ENCODE peak calls at places on chromosomes 13 and 19, in four cellular contexts. One of them, this sample, is unnamed. For H3K36me3, the result is how much of the 10 kb centered on the place peaks cover.

GRCh38 chr13:111390522-111391270 is 70.3 kb downstream of the TEX29 start:
- DNase-seq in tibial nerve: no peak
- DNase-seq in lung: no peak
- DNase-seq in lower lobe of right lung: no peak
- DNase-seq in this sample: no peak

GRCh38 chr13:93476175-93476574 is 249.6 kb downstream of the GPC6 start:
- DNase-seq in lower lobe of right lung: no peak
- DNase-seq in lung: no peak
- DNase-seq in tibial nerve: no peak
- DNase-seq in this sample: no peak

GRCh38 chr19:36686365-36687213 is 823 bp upstream of the ZNF567 start:
- DNase-seq in lung: no peak
- DNase-seq in lower lobe of right lung: peak
- DNase-seq in tibial nerve: no peak
- DNase-seq in this sample: peak

GRCh38 chr13:62627226-62627625 is 1211.6 kb upstream of the PCDH20 start:
- DNase-seq in lung: no peak
- DNase-seq in tibial nerve: no peak
- DNase-seq in lower lobe of right lung: no peak
- DNase-seq in this sample: no peak

GRCh38 chr13:110109910-110110309 is 197.0 kb downstream of the COL4A1 start:
- DNase-seq in lower lobe of right lung: no peak
- DNase-seq in lung: peak
- DNase-seq in tibial nerve: no peak
- DNase-seq in this sample: peak

GRCh38 chr13:39186205-39186880 is 148.1 kb downstream of the NHLRC3 start:
- DNase-seq in lung: no peak
- DNase-seq in tibial nerve: peak
- DNase-seq in lower lobe of right lung: no peak
- DNase-seq in this sample: no peak

GRCh38 chr13:110942248-110942981 is 27.5 kb upstream of the ANKRD10 start:
- DNase-seq in tibial nerve: no peak
- DNase-seq in lung: no peak
- DNase-seq in lower lobe of right lung: no peak
- DNase-seq in this sample: no peak

GRCh38 chr13:61531383-61532065 is 115.9 kb upstream of the PCDH20 start:
- DNase-seq in lung: no peak
- DNase-seq in lower lobe of right lung: no peak
- DNase-seq in tibial nerve: no peak
- DNase-seq in this sample: no peak

GRCh38 chr19:51166846-51167490 is 24.9 kb downstream of the SIGLEC7 start:
- DNase-seq in lower lobe of right lung: peak
- DNase-seq in tibial nerve: peak
- DNase-seq in lung: peak
- DNase-seq in this sample: no peak

GRCh38 chr13:38844581-38844980 is 146.1 kb downstream of the STOML3 start:
- DNase-seq in lung: no peak
- DNase-seq in lower lobe of right lung: no peak
- DNase-seq in tibial nerve: no peak
- DNase-seq in this sample: no peak

GRCh38 chr13:61954092-61954491 is 538.4 kb upstream of the PCDH20 start:
- DNase-seq in lung: no peak
- DNase-seq in lower lobe of right lung: no peak
- DNase-seq in tibial nerve: no peak
- DNase-seq in this sample: peak

GRCh38 chr13:43787998-43788397 is 1.2 kb upstream of the ENOX1 start:
- DNase-seq in tibial nerve: peak
- DNase-seq in lower lobe of right lung: no peak
- DNase-seq in lung: no peak
- DNase-seq in this sample: no peak

GRCh38 chr13:30388401-30389283 is 33.7 kb upstream of the UBE2L5 start:
- DNase-seq in lower lobe of right lung: no peak
- DNase-seq in tibial nerve: peak
- DNase-seq in lung: no peak
- DNase-seq in this sample: no peak

GRCh38 chr19:35253316-35254286 is 4.8 kb downstream of the LSR start:
- DNase-seq in tibial nerve: no peak
- DNase-seq in lung: peak
- DNase-seq in lower lobe of right lung: no peak
- DNase-seq in this sample: no peak

GRCh38 chr13:94658926-94659649 is 53.3 kb downstream of the SOX21 start:
- DNase-seq in lower lobe of right lung: no peak
- DNase-seq in lung: no peak
- DNase-seq in tibial nerve: no peak
- DNase-seq in this sample: no peak

GRCh38 chr19:45508931-45509691 is 1.8 kb downstream of the VASP start:
- DNase-seq in lower lobe of right lung: peak
- DNase-seq in lung: peak
- DNase-seq in tibial nerve: peak
- DNase-seq in this sample: peak

GRCh38 chr19:1040476-1041271 is 767 bp downstream of the ABCA7 start:
- DNase-seq in lung: peak
- DNase-seq in tibial nerve: peak
- DNase-seq in lower lobe of right lung: peak
- DNase-seq in this sample: peak

GRCh38 chr13:32314271-32314967 is 744 bp downstream of the ZAR1L start:
- DNase-seq in lung: peak
- DNase-seq in tibial nerve: peak
- DNase-seq in lower lobe of right lung: peak
- DNase-seq in this sample: no peak

GRCh38 chr19:5357584-5357983 is 17.0 kb upstream of the PTPRS start:
- DNase-seq in lower lobe of right lung: no peak
- DNase-seq in tibial nerve: no peak
- DNase-seq in lung: no peak
- DNase-seq in this sample: no peak

GRCh38 chr13:40986328-40986856 is 32.7 kb downstream of the ELF1 start:
- DNase-seq in lung: no peak
- DNase-seq in tibial nerve: no peak
- DNase-seq in lower lobe of right lung: no peak
- DNase-seq in this sample: peak

GRCh38 chr19:16386619-16387240 is 62.1 kb downstream of the KLF2 start:
- DNase-seq in lower lobe of right lung: no peak
- DNase-seq in tibial nerve: peak
- DNase-seq in lung: no peak
- DNase-seq in this sample: peak

GRCh38 chr19:2426661-2427322 is 594 bp downstream of the TIMM13 start:
- DNase-seq in lower lobe of right lung: peak
- DNase-seq in tibial nerve: no peak
- DNase-seq in lung: no peak
- DNase-seq in this sample: peak

GRCh38 chr19:7145494-7145893 is 76.0 kb downstream of the ZNF557 start:
- DNase-seq in tibial nerve: no peak
- DNase-seq in lung: no peak
- DNase-seq in lower lobe of right lung: no peak
- DNase-seq in this sample: no peak

GRCh38 chr19:48637948-48638830 is 1.0 kb upstream of the DBP start:
- DNase-seq in tibial nerve: peak
- DNase-seq in lung: peak
- DNase-seq in lower lobe of right lung: peak
- DNase-seq in this sample: peak

GRCh38 chr13:52070929-52071523 is 46.5 kb downstream of the UTP14C start:
- DNase-seq in lower lobe of right lung: no peak
- DNase-seq in lung: no peak
- DNase-seq in tibial nerve: no peak
- DNase-seq in this sample: no peak

GRCh38 chr13:49733181-49733951 is 42.1 kb upstream of the EBPL start:
- DNase-seq in lower lobe of right lung: peak
- DNase-seq in tibial nerve: no peak
- DNase-seq in lung: peak
- DNase-seq in this sample: no peak

GRCh38 chr19:18894254-18895037 is 1.5 kb downstream of the CERS1 start:
- DNase-seq in lower lobe of right lung: no peak
- DNase-seq in tibial nerve: no peak
- DNase-seq in lung: no peak
- DNase-seq in this sample: no peak

GRCh38 chr13:21641629-21642028 is 29.2 kb upstream of the FGF9 start:
- DNase-seq in lower lobe of right lung: no peak
- DNase-seq in tibial nerve: no peak
- DNase-seq in lung: no peak
- DNase-seq in this sample: no peak

GRCh38 chr13:102286326-102286725 is 115.5 kb downstream of the FGF14 start:
- DNase-seq in lower lobe of right lung: no peak
- DNase-seq in tibial nerve: no peak
- DNase-seq in lung: no peak
- DNase-seq in this sample: peak

GRCh38 chr13:57724486-57725272 is 93.1 kb downstream of the PCDH17 start:
- DNase-seq in tibial nerve: no peak
- DNase-seq in lower lobe of right lung: no peak
- DNase-seq in lung: no peak
- DNase-seq in this sample: no peak

GRCh38 chr13:34867590-34867989 is 74.5 kb upstream of the NBEA start:
- DNase-seq in tibial nerve: no peak
- DNase-seq in lung: no peak
- DNase-seq in lower lobe of right lung: no peak
- DNase-seq in this sample: no peak

GRCh38 chr13:31982540-31982939 is 49.0 kb upstream of the FRY start:
- DNase-seq in lung: peak
- DNase-seq in tibial nerve: peak
- DNase-seq in lower lobe of right lung: peak
- DNase-seq in this sample: peak

GRCh38 chr13:42970824-42971669 is 21.0 kb downstream of the EPSTI1 start:
- DNase-seq in lower lobe of right lung: no peak
- DNase-seq in tibial nerve: peak
- DNase-seq in lung: no peak
- DNase-seq in this sample: peak

GRCh38 chr13:62512194-62513141 is 1096.8 kb upstream of the PCDH20 start:
- DNase-seq in lung: no peak
- DNase-seq in lower lobe of right lung: no peak
- DNase-seq in tibial nerve: no peak
- DNase-seq in this sample: peak

GRCh38 chr19:40286674-40287421 is 1.7 kb upstream of the AKT2 start:
- DNase-seq in lung: no peak
- DNase-seq in tibial nerve: no peak
- DNase-seq in lower lobe of right lung: no peak
- DNase-seq in this sample: peak

GRCh38 chr19:8403098-8403819 is 9.8 kb upstream of the MARCHF2 start:
- DNase-seq in lower lobe of right lung: no peak
- DNase-seq in lung: no peak
- DNase-seq in tibial nerve: no peak
- DNase-seq in this sample: no peak
- H3K36me3 ChIP-seq in lower lobe of right lung: half or more
- H3K36me3 ChIP-seq in lung: under half
- H3K36me3 ChIP-seq in tibial nerve: half or more
- H3K36me3 ChIP-seq in this sample: under half

DNA sequence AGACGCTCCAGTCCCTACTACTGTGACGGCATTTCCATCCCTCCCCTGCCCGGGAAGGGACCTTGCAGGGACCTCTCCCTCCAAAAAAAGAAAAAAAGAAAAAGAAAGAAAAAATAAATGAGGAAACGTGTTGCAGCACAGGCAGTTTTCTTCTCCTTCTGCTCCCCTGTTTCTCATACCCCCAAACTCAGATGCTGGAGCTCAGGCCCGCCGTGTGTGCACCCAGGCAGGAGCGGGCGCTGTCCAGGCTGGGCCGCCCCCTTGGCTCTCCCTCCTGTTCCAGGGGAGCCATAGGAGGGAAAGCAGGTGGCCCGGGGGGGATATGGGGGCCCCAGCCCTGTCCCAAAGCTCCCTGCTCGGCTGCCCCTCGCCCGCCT is 5.8 kb downstream of the YIPF2 start:
- DNase-seq in lung: no peak
- DNase-seq in lower lobe of right lung: no peak
- DNase-seq in tibial nerve: no peak
- DNase-seq in this sample: no peak
- H3K36me3 ChIP-seq in lung: under half
- H3K36me3 ChIP-seq in lower lobe of right lung: half or more
- H3K36me3 ChIP-seq in tibial nerve: half or more
- H3K36me3 ChIP-seq in this sample: under half

DNA sequence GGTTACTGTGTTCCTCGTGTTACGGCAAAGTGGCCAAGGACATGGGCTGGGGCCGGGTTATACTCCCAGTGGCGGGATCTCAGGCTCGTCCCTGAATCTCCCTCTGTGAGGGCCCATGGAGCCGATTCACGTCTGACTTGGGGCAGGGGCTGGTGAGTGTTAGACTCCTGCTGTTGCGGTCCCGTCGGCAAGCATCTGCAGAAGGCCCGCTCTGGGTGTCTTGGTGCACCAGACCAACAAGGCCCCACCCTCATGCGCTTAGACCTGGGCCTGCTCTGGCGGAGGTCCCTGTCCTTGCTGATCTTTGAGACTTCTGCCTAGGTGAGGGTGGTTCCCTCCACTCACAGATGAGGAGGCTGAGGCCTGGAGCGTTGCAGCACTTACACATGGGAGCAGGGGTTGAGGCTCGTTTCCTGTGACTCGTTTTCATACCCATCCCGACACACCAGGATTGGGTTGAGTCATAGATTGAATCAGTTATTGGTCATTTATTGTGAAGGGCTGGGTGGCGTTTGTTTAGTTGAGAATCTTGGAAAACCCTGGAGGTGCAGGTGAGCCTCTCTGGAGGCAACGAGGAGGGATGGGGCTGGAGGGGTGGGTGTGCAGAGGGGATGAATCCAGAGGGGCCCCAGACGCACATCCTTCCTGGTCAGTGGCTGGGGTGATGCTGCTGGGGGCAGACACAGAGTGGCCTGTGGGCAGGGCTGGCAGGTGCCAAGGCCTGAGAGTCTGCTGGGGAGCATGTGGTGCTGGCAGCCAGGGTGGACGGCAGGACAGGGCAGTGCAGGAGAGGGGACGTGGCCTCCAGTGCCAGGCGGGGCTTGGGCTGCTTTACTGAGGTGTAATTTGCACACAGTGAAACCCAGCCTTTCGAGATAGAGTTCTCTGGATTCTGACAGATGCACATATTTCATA is 4.6 kb downstream of the EPN1 start:
- DNase-seq in lung: no peak
- DNase-seq in lower lobe of right lung: peak
- DNase-seq in tibial nerve: no peak
- DNase-seq in this sample: no peak
- H3K36me3 ChIP-seq in lung: under half
- H3K36me3 ChIP-seq in lower lobe of right lung: half or more
- H3K36me3 ChIP-seq in tibial nerve: half or more
- H3K36me3 ChIP-seq in this sample: under half

GRCh38 chr19:58300620-58301019 is 4.6 kb upstream of the ERVK3-1 start:
- DNase-seq in tibial nerve: no peak
- DNase-seq in lung: no peak
- DNase-seq in lower lobe of right lung: no peak
- DNase-seq in this sample: no peak
- H3K36me3 ChIP-seq in tibial nerve: half or more
- H3K36me3 ChIP-seq in lung: under half
- H3K36me3 ChIP-seq in lower lobe of right lung: under half
- H3K36me3 ChIP-seq in this sample: under half

GRCh38 chr19:24054044-24054935 is 32.7 kb upstream of the ZNF254 start:
- DNase-seq in lower lobe of right lung: no peak
- DNase-seq in tibial nerve: no peak
- DNase-seq in lung: no peak
- DNase-seq in this sample: peak
- H3K36me3 ChIP-seq in lower lobe of right lung: half or more
- H3K36me3 ChIP-seq in tibial nerve: half or more
- H3K36me3 ChIP-seq in lung: under half
- H3K36me3 ChIP-seq in this sample: half or more

DNA sequence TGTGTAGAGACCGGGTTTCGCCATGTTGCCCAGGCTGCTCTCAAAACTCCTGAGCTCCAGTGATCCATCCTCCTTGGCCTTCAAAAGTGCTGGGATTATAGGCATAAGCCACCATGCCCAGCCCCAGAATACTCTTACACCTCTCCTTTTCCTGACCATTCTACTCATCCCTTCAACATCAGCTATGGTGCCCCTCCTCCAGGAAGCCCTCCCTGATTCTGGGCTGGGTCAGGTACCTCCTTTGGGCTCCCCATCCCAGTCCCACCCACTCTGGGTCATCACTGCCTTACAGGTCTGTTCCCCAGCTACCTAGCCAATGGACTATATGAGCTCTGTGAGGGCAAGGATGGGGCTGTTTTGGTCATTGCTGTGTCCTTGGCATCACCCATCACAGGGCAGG is 9.6 kb downstream of the TGFB1 start:
- DNase-seq in lung: no peak
- DNase-seq in lower lobe of right lung: no peak
- DNase-seq in tibial nerve: no peak
- DNase-seq in this sample: no peak
- H3K36me3 ChIP-seq in lung: under half
- H3K36me3 ChIP-seq in lower lobe of right lung: half or more
- H3K36me3 ChIP-seq in tibial nerve: half or more
- H3K36me3 ChIP-seq in this sample: under half